ENCODE peak calls at places on chromosomes 4 and X, in eight cellular contexts. L is body of pancreas, M is COR-L47, T is neural crest cell, S is psoas muscle, P is Kasumi-1, I is ureter, B is heart left ventricle. C is an unnamed sample.

GRCh38 chr4:147093206-147093605 is 147.5 kb upstream of the TTC29 start:
- DNase-seq in L (no peak), M (no peak), T (no peak), S (no peak), P (no peak), I (no peak), B (no peak), C (no peak)

GRCh38 chr4:125368161-125368560 is 53.4 kb downstream of the FAT4 start:
- DNase-seq in L (no peak), M (peak), T (no peak), S (no peak), P (no peak), I (no peak), B (no peak), C (no peak)

GRCh38 chrX:50877310-50877709 is 33.2 kb upstream of the BMP15 start:
- DNase-seq in L (no peak), M (no peak), T (no peak), S (no peak), P (no peak), I (no peak), B (no peak), C (no peak)

GRCh38 chr4:183289688-183290087 is 30.4 kb downstream of the CLDN22 start:
- DNase-seq in L (no peak), M (no peak), T (no peak), S (no peak), P (no peak), I (no peak), B (no peak), C (no peak)

GRCh38 chrX:24760601-24761000 is 66.9 kb downstream of the POLA1 start:
- DNase-seq in L (no peak), M (no peak), T (no peak), S (no peak), P (no peak), I (no peak), B (no peak), C (no peak)

GRCh38 chr4:86033171-86033570 is 326.7 kb downstream of the MAPK10 start:
- DNase-seq in L (peak), M (peak), T (no peak), S (peak), P (peak), I (peak), B (peak), C (no peak)

GRCh38 chr4:19736968-19737756 is 514.5 kb upstream of the SLIT2 start:
- DNase-seq in L (no peak), M (peak), T (no peak), S (no peak), P (no peak), I (no peak), B (no peak), C (no peak)

GRCh38 chr4:147157860-147158701 is 212.4 kb upstream of the TTC29 start:
- DNase-seq in L (peak), M (peak), T (peak), S (peak), P (no peak), I (no peak), B (peak), C (peak)

GRCh38 chr4:158914178-158914577 is 145.4 kb downstream of the FNIP2 start:
- DNase-seq in L (no peak), M (no peak), T (no peak), S (no peak), P (no peak), I (no peak), B (no peak), C (no peak)